ENCODE peak calls at places on chromosomes 2 and 18, in five cellular contexts. F is MM.1S, C is A673, O is HCT116, V is cardiac muscle cell. K is an unnamed sample.

GRCh38 chr2:41720702-41721344 is 327.0 kb upstream of the PKDCC start:
- DNase-seq in F (no peak), C (no peak), O (no peak), V (no peak), K (no peak)

GRCh38 chr2:42926438-42927333 is 134.3 kb upstream of the HAAO start:
- DNase-seq in F (no peak), C (no peak), O (no peak), V (no peak), K (no peak)

GRCh38 chr2:147082850-147083522 is 761.8 kb upstream of the ACVR2A start:
- DNase-seq in F (peak; percentile 76), C (peak; percentile 83), O (peak; percentile 72), V (peak; percentile 70), K (no peak)

GRCh38 chr2:186440506-186440905 is 45.6 kb upstream of the ZC3H15 start:
- DNase-seq in F (no peak), C (no peak), O (no peak), V (no peak), K (no peak)

GRCh38 chr2:70367722-70368323 is 66.0 kb upstream of the FAM136A start:
- DNase-seq in F (no peak), C (peak; percentile 37), O (peak; percentile 15), V (no peak), K (no peak)

GRCh38 chr2:239774142-239774462 is 251.0 kb downstream of the NDUFA10 start:
- DNase-seq in F (no peak), C (no peak), O (no peak), V (no peak), K (no peak)

GRCh38 chr18:47397671-47398319 is 146.3 kb upstream of the SKOR2 start:
- DNase-seq in F (peak; percentile 32), C (peak; percentile 4), O (peak; percentile 8), V (no peak), K (no peak)

GRCh38 chr18:74579704-74580103 is 18.0 kb upstream of the ZNF407 start:
- DNase-seq in F (no peak), C (no peak), O (no peak), V (no peak), K (no peak)

GRCh38 chr2:98935777-98936132 is 270 bp downstream of the CRACDL start:
- DNase-seq in F (no peak), C (no peak), O (no peak), V (no peak), K (no peak)

GRCh38 chr2:109209412-109209811 is 80.4 kb downstream of the SH3RF3 start:
- DNase-seq in F (no peak), C (no peak), O (no peak), V (no peak), K (no peak)

GRCh38 chr2:172397136-172397825 is 30.1 kb upstream of the ITGA6 start:
- DNase-seq in F (no peak), C (no peak), O (no peak), V (peak; percentile 26), K (no peak)

GRCh38 chr2:127067620-127068350 is 39.2 kb downstream of the BIN1 start:
- DNase-seq in F (peak; percentile 42), C (peak; percentile 68), O (peak; percentile 69), V (peak; percentile 74), K (peak; percentile 62)

GRCh38 chr2:158015428-158016076 is 86.1 kb upstream of the UPP2 start:
- DNase-seq in F (no peak), C (no peak), O (no peak), V (no peak), K (peak; percentile 19)

GRCh38 chr2:200219400-200220113 is 86.9 kb upstream of the SPATS2L start:
- DNase-seq in F (no peak), C (no peak), O (no peak), V (no peak), K (no peak)

GRCh38 chr2:168371273-168371992 is 84.6 kb upstream of the CERS6 start:
- DNase-seq in F (peak; percentile 97), C (no peak), O (no peak), V (no peak), K (no peak)

GRCh38 chr2:210198326-210198725 is 26.9 kb downstream of the ACADL start:
- DNase-seq in F (no peak), C (peak; percentile 85), O (no peak), V (no peak), K (no peak)

DNA sequence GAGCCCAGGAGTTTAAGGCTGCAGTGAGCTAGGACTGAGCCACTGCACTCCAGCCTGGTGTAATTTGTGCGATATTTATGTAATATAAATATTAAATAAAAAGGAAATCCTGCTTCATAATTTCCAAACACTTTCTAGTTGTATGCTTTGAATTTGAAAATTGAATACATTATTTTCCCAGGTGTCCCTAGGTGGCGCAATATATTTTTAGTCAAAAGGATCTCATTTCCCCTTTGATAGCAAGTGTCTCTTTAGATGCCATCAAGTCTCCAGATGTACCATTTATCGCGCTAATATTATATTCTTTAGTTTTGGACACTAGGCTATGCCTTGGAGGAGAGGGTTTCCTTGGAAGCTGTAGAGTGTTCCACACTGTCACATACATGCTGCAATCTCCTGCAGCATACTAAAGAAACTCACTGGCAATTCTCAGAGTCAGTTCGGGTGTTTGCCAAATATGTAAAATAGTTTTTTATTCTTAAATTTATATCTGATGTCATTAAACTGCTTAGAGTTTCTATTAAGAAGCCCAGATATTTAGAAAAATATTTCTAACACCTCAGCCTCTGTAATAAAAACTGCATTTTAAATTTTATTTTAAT is 5.6 kb upstream of the WDR7 start:
- DNase-seq in F (peak; percentile 43), C (peak; percentile 35), O (peak; percentile 26), V (peak; percentile 18), K (no peak)
- TF ChIP-seq CTCF in F (peak; percentile 50), C (peak; percentile 66), O (no peak), V (peak; percentile 50), K (peak; percentile 73)

GRCh38 chr2:104425850-104426581 is 427.9 kb upstream of the POU3F3 start:
- DNase-seq in F (no peak), C (no peak), O (no peak), V (no peak), K (no peak)
- H3K27ac ChIP-seq in F (no peak overlapping the region), C (no peak overlapping the region), O (no peak overlapping the region), V (no peak overlapping the region), K (no peak overlapping the region)

GRCh38 chr2:525021-525420 is 152.2 kb downstream of the TMEM18 start:
- DNase-seq in F (no peak), C (no peak), O (no peak), V (no peak), K (no peak)

GRCh38 chr2:523698-524270 is 153.4 kb downstream of the TMEM18 start:
- DNase-seq in F (no peak), C (no peak), O (no peak), V (no peak), K (no peak)

GRCh38 chr2:524442-524841 is 152.8 kb downstream of the TMEM18 start:
- DNase-seq in F (no peak), C (no peak), O (no peak), V (no peak), K (no peak)

GRCh38 chr2:526918-527317 is 150.3 kb downstream of the TMEM18 start:
- DNase-seq in F (no peak), C (no peak), O (no peak), V (no peak), K (no peak)

GRCh38 chr2:525611-526010 is 151.6 kb downstream of the TMEM18 start:
- DNase-seq in F (no peak), C (no peak), O (no peak), V (no peak), K (no peak)
- H3K9me3 ChIP-seq in F (no peaks in the 10 kb centered on the region), C (no peaks in the 10 kb centered on the region), O (no peaks in the 10 kb centered on the region), V (no peaks in the 10 kb centered on the region), K (no peaks in the 10 kb centered on the region)

GRCh38 chr18:31821452-31822171 is 60.9 kb upstream of the SLC25A52 start:
- DNase-seq in F (no peak), C (no peak), O (no peak), V (peak; percentile 65), K (no peak)
- TF ChIP-seq CTCF in F (no peak), C (no peak), O (no peak), V (no peak), K (no peak)

DNA sequence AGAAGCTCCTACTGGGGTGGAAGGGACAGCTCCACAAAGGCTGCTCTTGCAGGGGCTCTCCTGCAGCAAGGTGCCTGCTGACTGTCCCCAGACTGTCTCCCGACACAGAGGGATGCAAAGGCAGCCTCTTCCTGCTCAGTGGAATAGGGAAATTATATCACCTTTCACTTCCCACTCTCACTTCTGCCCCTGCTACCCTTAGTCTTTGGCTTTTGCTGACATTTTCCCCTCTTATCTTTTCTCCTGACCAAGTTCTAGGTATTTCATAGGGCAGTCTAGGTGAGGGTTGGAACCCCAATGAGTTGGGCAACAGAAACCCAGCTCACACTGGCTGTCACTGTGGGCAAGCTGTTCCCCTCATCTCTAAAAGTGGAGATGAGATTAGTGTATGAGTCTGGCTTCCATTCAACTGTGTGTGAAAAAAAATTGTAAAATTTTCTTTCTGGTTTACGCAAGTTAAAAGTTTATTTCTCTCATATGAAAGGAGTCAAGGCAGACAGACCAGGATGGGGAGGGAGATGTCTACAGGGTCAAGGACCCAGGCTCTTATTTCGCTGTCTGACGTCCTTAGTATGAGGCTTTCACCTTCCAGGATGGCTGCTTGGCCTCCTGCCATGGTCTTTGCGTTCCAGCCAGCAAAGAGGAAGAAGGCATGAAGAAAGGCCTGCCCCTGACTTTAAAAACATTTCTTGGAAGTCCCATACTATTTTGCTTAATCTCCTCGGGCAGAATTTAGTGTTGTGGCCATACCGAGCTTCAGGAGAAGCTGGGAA is 7.5 kb upstream of the MOCOS start:
- DNase-seq in F (no peak), C (peak; percentile 17), O (no peak), V (no peak), K (no peak)
- H3K27ac ChIP-seq in F (no peak overlapping the region), C (no peak overlapping the region), O (no peak overlapping the region), V (no peak overlapping the region), K (no peak overlapping the region)